ENCODE peak calls at places on chromosomes 7 and 10, in ten cellular contexts. I, U, A, J, B, E, P, G, C and T are unnamed samples.

GRCh38 chr10:58856508-58857240 is 319.8 kb upstream of the PHYHIPL start:
- DNase-seq in I (no peak), U (no peak), A (peak), J (no peak), B (no peak), E (peak), P (no peak), G (no peak), C (peak), T (peak)

GRCh38 chr7:34039033-34039432 is 133.7 kb downstream of the BMPER start:
- DNase-seq in I (no peak), U (no peak), A (peak), J (no peak), B (no peak), E (no peak), P (no peak), G (no peak), C (no peak), T (no peak)

GRCh38 chr10:120156614-120157274 is 264.2 kb downstream of the SEC23IP start:
- DNase-seq in I (no peak), U (no peak), A (no peak), J (no peak), B (no peak), E (no peak), P (no peak), G (no peak), C (no peak), T (no peak)

GRCh38 chr10:97087296-97087695 is 98.5 kb downstream of the SLIT1 start:
- DNase-seq in I (no peak), U (no peak), A (no peak), J (no peak), B (no peak), E (no peak), P (no peak), G (no peak), C (no peak), T (no peak)

GRCh38 chr7:41005381-41005901 is 697.4 kb downstream of the INHBA start:
- DNase-seq in I (no peak), U (no peak), A (peak), J (no peak), B (no peak), E (peak), P (no peak), G (no peak), C (peak), T (no peak)

GRCh38 chr7:30674420-30674819 is 7.8 kb downstream of the CRHR2 start:
- DNase-seq in I (no peak), U (no peak), A (no peak), J (no peak), B (no peak), E (no peak), P (no peak), G (no peak), C (no peak), T (no peak)

GRCh38 chr10:15857001-15857608 is 3.2 kb downstream of the MINDY3 start:
- DNase-seq in I (no peak), U (no peak), A (no peak), J (no peak), B (no peak), E (no peak), P (no peak), G (no peak), C (peak), T (no peak)

GRCh38 chr10:84478155-84478554 is 149.8 kb downstream of the CCSER2 start:
- DNase-seq in I (no peak), U (no peak), A (peak), J (no peak), B (no peak), E (no peak), P (no peak), G (no peak), C (no peak), T (no peak)

GRCh38 chr7:47428780-47429472 is 153.0 kb downstream of the TNS3 start:
- DNase-seq in I (no peak), U (no peak), A (no peak), J (no peak), B (peak), E (peak), P (no peak), G (no peak), C (no peak), T (no peak)

GRCh38 chr7:113918946-113919345 is at the start of gene PPP1R3A:
- DNase-seq in I (no peak), U (no peak), A (no peak), J (no peak), B (no peak), E (no peak), P (no peak), G (no peak), C (no peak), T (no peak)

GRCh38 chr10:68666280-68666760 is 54.7 kb upstream of the CCAR1 start:
- DNase-seq in I (no peak), U (no peak), A (peak), J (no peak), B (no peak), E (peak), P (no peak), G (no peak), C (peak), T (peak)

GRCh38 chr10:86400705-86401587 is 34.4 kb upstream of the GRID1 start:
- DNase-seq in I (peak), U (no peak), A (peak), J (peak), B (peak), E (peak), P (peak), G (peak), C (no peak), T (no peak)

GRCh38 chr10:26781797-26782196 is 79.0 kb downstream of the ABI1 start:
- DNase-seq in I (peak), U (no peak), A (no peak), J (no peak), B (no peak), E (no peak), P (no peak), G (no peak), C (no peak), T (no peak)

GRCh38 chr7:97731736-97732370 is at the start of gene TAC1:
- DNase-seq in I (no peak), U (no peak), A (peak), J (no peak), B (no peak), E (no peak), P (no peak), G (no peak), C (no peak), T (peak)

GRCh38 chr10:13503745-13504463 is 24.9 kb downstream of the BEND7 start:
- DNase-seq in I (no peak), U (no peak), A (no peak), J (no peak), B (no peak), E (no peak), P (no peak), G (no peak), C (peak), T (no peak)

GRCh38 chr7:27419581-27420177 is 177.1 kb downstream of the EVX1 start:
- DNase-seq in I (no peak), U (no peak), A (peak), J (no peak), B (no peak), E (no peak), P (no peak), G (no peak), C (no peak), T (no peak)

GRCh38 chr7:47492720-47493119 is 89.2 kb downstream of the TNS3 start:
- DNase-seq in I (no peak), U (no peak), A (no peak), J (no peak), B (no peak), E (no peak), P (no peak), G (no peak), C (no peak), T (no peak)

GRCh38 chr7:106773228-106773627 is 91.9 kb upstream of the PIK3CG start:
- DNase-seq in I (no peak), U (no peak), A (no peak), J (no peak), B (no peak), E (peak), P (no peak), G (no peak), C (no peak), T (no peak)

GRCh38 chr7:99623702-99624447 is 7.1 kb downstream of the ZSCAN25 start:
- DNase-seq in I (peak), U (no peak), A (no peak), J (no peak), B (no peak), E (no peak), P (no peak), G (no peak), C (no peak), T (no peak)

GRCh38 chr10:101020427-101020826 is 10.5 kb downstream of the PDZD7 start:
- DNase-seq in I (no peak), U (no peak), A (no peak), J (no peak), B (peak), E (no peak), P (no peak), G (no peak), C (no peak), T (no peak)

GRCh38 chr10:124010563-124011131 is 82.8 kb downstream of the CHST15 start:
- DNase-seq in I (no peak), U (no peak), A (no peak), J (no peak), B (peak), E (peak), P (no peak), G (no peak), C (no peak), T (no peak)

GRCh38 chr7:156684661-156685060 is 44.1 kb downstream of the RNF32 start:
- DNase-seq in I (no peak), U (no peak), A (no peak), J (no peak), B (no peak), E (no peak), P (no peak), G (no peak), C (no peak), T (no peak)

GRCh38 chr10:95339863-95340262 is 49.1 kb upstream of the PDLIM1 start:
- DNase-seq in I (no peak), U (no peak), A (no peak), J (no peak), B (no peak), E (no peak), P (no peak), G (no peak), C (no peak), T (no peak)